ENCODE peak calls at places on chromosomes 6 and 20, in ten cellular contexts. I, D, Y, F, J, Z, T, P, E and O are unnamed samples.

GRCh38 chr6:7166410-7167293 is 58.9 kb downstream of the RREB1 start:
- DNase-seq in P (no peak), I (no peak), J (peak), Z (no peak), D (peak), E (peak), F (no peak), T (no peak), Y (no peak), O (no peak)

GRCh38 chr20:3935956-3936340 is 46.8 kb downstream of the PANK2 start:
- DNase-seq in Z (no peak), E (no peak), F (no peak), P (no peak), J (no peak), Y (no peak), D (no peak), T (no peak), I (no peak), O (no peak)

GRCh38 chr6:157187182-157188093 is 135.9 kb downstream of the TMEM242 start:
- DNase-seq in Y (no peak), D (no peak), Z (no peak), T (no peak), J (peak), F (peak), E (no peak), P (no peak), I (no peak), O (no peak)

GRCh38 chr20:61240814-61241213 is 11.2 kb upstream of the CDH4 start:
- DNase-seq in T (no peak), Y (no peak), P (no peak), F (no peak), Z (no peak), I (no peak), E (no peak), D (no peak), J (no peak), O (no peak)

GRCh38 chr20:45011108-45011526 is 44.8 kb downstream of the STK4 start:
- DNase-seq in J (peak), D (peak), Y (peak), Z (no peak), F (peak), E (peak), I (no peak), P (no peak), T (peak), O (no peak)

GRCh38 chr6:37865534-37865933 is 46.0 kb downstream of the ZFAND3 start:
- DNase-seq in F (no peak), T (no peak), E (no peak), J (no peak), Z (no peak), D (no peak), Y (no peak), P (no peak), I (no peak), O (no peak)

GRCh38 chr6:12119085-12119588 is 107.0 kb downstream of the HIVEP1 start:
- DNase-seq in T (peak), J (no peak), P (no peak), D (no peak), Y (no peak), Z (peak), I (no peak), E (no peak), F (peak), O (peak)

GRCh38 chr6:170017603-170018274 is 266.3 kb downstream of the ERMARD start:
- DNase-seq in Z (no peak), F (no peak), E (no peak), J (no peak), D (no peak), T (no peak), I (no peak), P (no peak), Y (no peak), O (no peak)

GRCh38 chr6:30842754-30843610 is 41.3 kb upstream of the DDR1 start:
- DNase-seq in Z (no peak), T (no peak), F (no peak), J (no peak), D (peak), P (no peak), Y (no peak), I (no peak), E (peak), O (no peak)

GRCh38 chr6:158570681-158570962 is 10.7 kb downstream of the TMEM181 start:
- DNase-seq in T (no peak), Y (no peak), F (no peak), Z (no peak), P (no peak), I (no peak), D (no peak), J (no peak), E (no peak), O (no peak)

GRCh38 chr6:9431945-9432344 is 982.9 kb downstream of the TFAP2A start:
- DNase-seq in Y (no peak), D (no peak), E (no peak), Z (no peak), T (no peak), F (no peak), J (no peak), I (no peak), P (no peak), O (no peak)

GRCh38 chr6:83853968-83854501 is 875 bp downstream of the RIPPLY2 start:
- DNase-seq in E (no peak), T (no peak), P (no peak), Y (peak), F (no peak), Z (no peak), I (no peak), D (no peak), J (no peak), O (no peak)

GRCh38 chr6:24149836-24150235 is 23.8 kb downstream of the NRSN1 start:
- DNase-seq in P (no peak), D (no peak), I (no peak), T (no peak), F (no peak), J (no peak), Z (no peak), Y (no peak), E (no peak), O (no peak)

GRCh38 chr6:109768485-109768884 is 77.4 kb downstream of the FIG4 start:
- DNase-seq in Z (no peak), T (no peak), J (no peak), P (no peak), Y (no peak), F (no peak), D (no peak), E (no peak), I (no peak), O (no peak)

GRCh38 chr20:23245553-23246128 is 105.0 kb upstream of the NXT1 start:
- DNase-seq in P (peak), I (peak), D (peak), E (peak), Z (peak), T (no peak), F (peak), Y (peak), J (peak), O (peak)

GRCh38 chr20:33431797-33432381 is 11.7 kb downstream of the SNTA1 start:
- DNase-seq in J (no peak), P (no peak), D (peak), I (no peak), Y (no peak), Z (no peak), T (no peak), F (no peak), E (no peak), O (no peak)

GRCh38 chr20:24066075-24066700 is 77.6 kb upstream of the GGTLC1 start:
- DNase-seq in P (no peak), F (no peak), Z (no peak), Y (no peak), J (no peak), T (peak), D (no peak), E (no peak), I (no peak), O (no peak)

GRCh38 chr20:5834436-5835005 is 84.3 kb downstream of the SHLD1 start:
- DNase-seq in J (no peak), F (no peak), P (no peak), Y (no peak), I (no peak), D (no peak), Z (no peak), E (peak), T (no peak), O (no peak)

GRCh38 chr6:74554041-74554440 is 651.8 kb downstream of the COL12A1 start:
- DNase-seq in E (no peak), Y (no peak), F (no peak), P (no peak), Z (no peak), J (no peak), D (no peak), I (no peak), T (no peak), O (no peak)

GRCh38 chr20:43507150-43508080 is at the start of gene L3MBTL1:
- DNase-seq in J (peak), E (peak), I (peak), Z (no peak), D (peak), T (no peak), Y (peak), F (peak), P (no peak), O (no peak)

GRCh38 chr20:59122377-59122932 is 41.2 kb upstream of the ZNF831 start:
- DNase-seq in I (no peak), E (no peak), Y (peak), T (no peak), F (no peak), P (no peak), J (no peak), D (no peak), Z (no peak), O (no peak)

GRCh38 chr20:23020230-23020629 is 14.9 kb upstream of the SSTR4 start:
- DNase-seq in E (no peak), P (peak), F (no peak), Y (peak), I (no peak), T (no peak), Z (no peak), D (no peak), J (no peak), O (no peak)

GRCh38 chr6:106182455-106182854 is 96.3 kb downstream of the PRDM1 start:
- DNase-seq in I (no peak), T (no peak), D (no peak), E (no peak), Z (peak), J (no peak), P (no peak), F (no peak), Y (no peak), O (peak)

GRCh38 chr6:109869398-109870165 is 108.5 kb upstream of the GPR6 start:
- DNase-seq in I (no peak), T (no peak), E (peak), F (peak), Z (no peak), Y (no peak), J (no peak), D (peak), P (no peak), O (no peak)

GRCh38 chr20:5488823-5489222 is 172.1 kb upstream of the PROKR2 start:
- DNase-seq in E (no peak), Y (no peak), T (no peak), Z (no peak), I (no peak), D (no peak), F (no peak), P (no peak), J (no peak), O (no peak)

GRCh38 chr6:13572240-13572639 is 2.2 kb upstream of the SIRT5 start:
- DNase-seq in F (no peak), Z (no peak), E (no peak), Y (no peak), D (no peak), T (no peak), P (no peak), J (no peak), I (no peak), O (no peak)

GRCh38 chr6:47230579-47230978 is 79.1 kb downstream of the TNFRSF21 start:
- DNase-seq in J (no peak), D (no peak), Y (no peak), I (no peak), T (no peak), E (no peak), Z (no peak), F (no peak), P (no peak), O (no peak)

GRCh38 chr6:3208096-3208774 is 19.2 kb downstream of the TUBB2B start:
- DNase-seq in Z (no peak), T (no peak), J (peak), I (no peak), D (peak), E (peak), P (peak), F (no peak), Y (no peak), O (no peak)

GRCh38 chr6:5084192-5084786 is 852 bp upstream of the PPP1R3G start:
- DNase-seq in J (no peak), I (peak), P (no peak), F (no peak), Y (peak), T (no peak), Z (no peak), E (peak), D (no peak), O (no peak)

GRCh38 chr20:23131766-23132165 is 45.6 kb upstream of the CD93 start:
- DNase-seq in F (no peak), D (peak), P (peak), T (no peak), J (no peak), Z (no peak), E (no peak), I (no peak), Y (no peak), O (no peak)

GRCh38 chr6:32081168-32081624 is 27.9 kb downstream of the TNXB start:
- DNase-seq in F (peak), T (no peak), D (peak), E (peak), I (no peak), J (peak), P (no peak), Z (no peak), Y (no peak), O (no peak)

GRCh38 chr6:74785236-74785635 is 420.6 kb downstream of the COL12A1 start:
- DNase-seq in F (no peak), D (peak), T (no peak), P (no peak), J (peak), Z (no peak), Y (no peak), E (peak), I (no peak), O (no peak)

GRCh38 chr20:49395183-49395582 is 87.3 kb downstream of the KCNB1 start:
- DNase-seq in Z (no peak), Y (no peak), J (no peak), T (no peak), F (peak), D (no peak), E (no peak), P (no peak), I (no peak), O (no peak)

GRCh38 chr6:41736800-41737555 is 1.6 kb upstream of the TFEB start:
- DNase-seq in F (no peak), J (no peak), P (no peak), Y (no peak), Z (no peak), D (no peak), T (no peak), E (no peak), I (peak), O (no peak)

DNA sequence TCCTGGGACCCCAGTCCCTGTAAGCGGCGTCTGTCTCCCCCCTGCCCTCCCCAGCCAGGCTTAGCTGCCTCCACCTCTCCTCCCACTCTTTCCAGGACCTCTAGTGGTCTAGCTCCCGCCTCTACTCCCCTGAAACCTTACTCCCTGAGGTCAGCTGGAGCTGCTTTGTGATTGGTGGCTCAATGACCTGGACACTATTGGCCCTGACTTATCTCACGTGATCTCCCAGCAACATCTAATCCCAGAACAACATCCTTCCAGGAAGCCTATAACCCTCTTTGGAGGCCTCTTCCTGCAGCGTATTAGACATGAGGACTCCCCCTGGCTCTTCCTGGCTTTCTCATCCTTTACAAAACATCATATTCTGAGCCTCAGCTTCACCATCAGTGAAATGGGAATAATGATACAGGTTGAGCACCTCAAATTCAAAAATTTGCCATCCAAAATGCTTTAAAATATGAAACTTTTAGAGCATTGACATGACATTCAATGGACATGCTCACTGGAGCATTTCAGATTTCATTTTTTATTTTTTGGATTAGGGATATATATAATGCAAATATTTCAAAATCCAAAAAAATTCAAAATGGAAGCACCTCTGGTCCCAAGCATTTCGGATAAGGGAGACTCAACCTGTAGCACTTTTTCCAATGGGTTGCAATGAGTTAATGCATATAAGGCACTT is 16.3 kb upstream of the SRC start:
- DNase-seq in F (no peak), J (no peak), Y (peak), I (no peak), D (no peak), T (no peak), E (no peak), P (no peak), Z (no peak), O (no peak)
- TF ChIP-seq CTCF in F (no peak), J (no peak), Y (no peak), I (no peak), D (no peak), T (no peak), E (no peak), P (no peak), Z (no peak), O (no peak)

GRCh38 chr20:573414-574296 is 30.1 kb upstream of the CSNK2A1 start:
- DNase-seq in E (no peak), T (no peak), Z (no peak), P (no peak), Y (no peak), D (no peak), F (no peak), J (no peak), I (no peak), O (no peak)
- H3K4me3 ChIP-seq in E (no peak), T (no peak), Z (no peak), P (no peak), Y (no peak), D (no peak), F (no peak), J (no peak), I (no peak), O (no peak)

DNA sequence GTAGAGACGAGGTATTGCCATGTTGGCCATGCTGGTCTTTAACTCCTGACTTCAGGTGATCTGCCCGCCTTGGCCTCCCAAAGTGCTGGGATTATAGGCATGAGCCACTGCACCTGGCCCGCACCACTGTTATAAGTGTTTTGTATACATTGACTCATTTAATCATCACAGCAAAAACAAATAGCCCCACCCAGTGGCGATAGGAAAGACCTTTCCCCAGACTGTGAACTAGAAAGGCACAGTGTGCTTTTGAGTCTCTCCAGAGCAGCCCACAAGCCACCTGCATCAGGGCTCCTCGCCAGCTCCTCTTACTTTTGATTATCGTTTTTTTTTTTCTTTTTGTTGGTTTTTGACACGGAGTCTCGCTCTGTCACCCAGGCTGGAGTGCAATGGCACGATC is 27.9 kb upstream of the ZFP64 start:
- DNase-seq in F (no peak), Z (no peak), P (no peak), J (no peak), E (peak), Y (no peak), D (no peak), I (no peak), T (no peak), O (no peak)
- TF ChIP-seq CTCF in F (no peak), Z (no peak), P (no peak), J (no peak), E (peak), Y (peak), D (no peak), I (no peak), T (no peak), O (peak)

DNA sequence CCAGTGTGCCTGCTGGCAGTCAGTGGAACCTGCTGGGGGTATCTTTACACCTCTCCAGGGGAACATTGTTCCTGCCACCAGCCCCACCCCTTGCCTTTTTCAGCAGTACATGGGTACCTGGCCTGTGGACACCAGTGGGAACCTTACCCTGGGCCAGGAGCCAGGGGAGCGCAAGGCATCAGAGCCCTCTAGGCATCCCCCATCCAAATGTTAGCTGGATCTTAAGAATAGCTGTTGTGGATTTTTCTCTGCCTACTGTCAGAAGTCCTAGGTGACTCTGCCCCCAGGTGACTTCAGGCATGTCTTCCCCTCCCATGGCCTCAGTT is 38.8 kb upstream of the ID1 start:
- DNase-seq in F (no peak), T (no peak), Y (no peak), P (no peak), I (no peak), Z (no peak), J (no peak), D (no peak), E (no peak), O (no peak)
- H3K4me3 ChIP-seq in F (no peak), T (no peak), Y (no peak), P (no peak), I (no peak), Z (no peak), J (no peak), D (no peak), E (no peak), O (no peak)

DNA sequence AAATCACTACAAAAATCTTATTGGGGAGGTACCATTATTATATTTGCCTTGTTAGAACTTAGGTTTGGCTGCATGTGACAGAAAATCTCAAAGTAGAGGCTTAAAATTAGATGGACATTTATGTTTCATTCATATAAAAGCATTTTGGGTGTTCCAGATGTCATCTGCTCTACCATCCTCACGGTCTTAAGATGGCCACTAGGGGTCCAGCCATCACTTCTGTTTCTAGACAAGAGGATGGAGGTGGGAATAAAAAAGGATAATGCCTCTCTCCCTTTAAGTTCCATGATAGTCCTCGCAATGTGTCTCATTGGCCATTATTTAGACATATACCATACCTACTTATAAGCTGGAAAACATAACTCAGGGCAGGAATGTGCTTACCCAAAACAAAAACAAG is 929.5 kb downstream of the KIF16B start:
- DNase-seq in P (no peak), Z (no peak), J (peak), F (no peak), T (no peak), Y (no peak), I (no peak), E (peak), D (peak), O (no peak)
- TF ChIP-seq CTCF in P (no peak), Z (peak), J (peak), F (no peak), T (no peak), Y (peak), I (peak), E (peak), D (peak), O (peak)

GRCh38 chr6:33273924-33274902 is 2.3 kb downstream of the RPS18 start:
- DNase-seq in J (no peak), I (no peak), T (no peak), P (no peak), F (no peak), Y (no peak), Z (no peak), D (no peak), E (no peak), O (no peak)
- H3K4me3 ChIP-seq in J (peak), I (no peak), T (no peak), P (peak), F (no peak), Y (peak), Z (peak), D (peak), E (peak), O (peak)